ENCODE peak calls at places on chromosomes 2 and 18, in seven cellular contexts. Z is CD8-positive, alpha-beta T cell; F is WTC11; M is CD4-positive, alpha-beta T cell; X is HFFc6; D is left ventricle myocardium inferior; U is astrocyte of the spinal cord. R is an unnamed sample.

GRCh38 chr18:57110295-57110694 is 36.6 kb upstream of the BOD1L2 start:
- DNase-seq in Z (no peak), F (no peak), M (no peak), X (no peak), D (no peak), U (no peak), R (no peak)

GRCh38 chr2:58131191-58132011 is 84.8 kb downstream of the VRK2 start:
- DNase-seq in Z (no peak), F (no peak), M (no peak), X (no peak), D (no peak), U (peak; percentile 74), R (peak; percentile 74)

GRCh38 chr18:32907656-32908441 is 135.0 kb upstream of the KLHL14 start:
- DNase-seq in Z (no peak), F (no peak), M (no peak), X (no peak), D (no peak), U (no peak), R (no peak)

GRCh38 chr2:165793779-165794519 is at the start of gene GALNT3:
- DNase-seq in Z (peak; percentile 57), F (peak; percentile 96), M (peak; percentile 36), X (no peak), D (no peak), U (no peak), R (no peak)

GRCh38 chr2:29747786-29748470 is 173.5 kb downstream of the ALK start:
- DNase-seq in Z (no peak), F (no peak), M (no peak), X (peak; percentile 94), D (no peak), U (peak; percentile 96), R (peak; percentile 41)

GRCh38 chr2:196131949-196132925 is 39.1 kb downstream of the STK17B start:
- DNase-seq in Z (peak; percentile 65), F (peak; percentile 30), M (peak; percentile 49), X (no peak), D (no peak), U (peak; percentile 42), R (peak; percentile 49)

GRCh38 chr2:21981127-21981526 is 857.4 kb downstream of the TDRD15 start:
- DNase-seq in Z (no peak), F (no peak), M (no peak), X (no peak), D (no peak), U (no peak), R (no peak)

GRCh38 chr2:109255594-109255993 is 126.6 kb downstream of the SH3RF3 start:
- DNase-seq in Z (no peak), F (no peak), M (no peak), X (no peak), D (no peak), U (no peak), R (no peak)

GRCh38 chr2:212686285-212686895 is 147.8 kb upstream of the ERBB4 start:
- DNase-seq in Z (peak; percentile 65), F (peak; percentile 56), M (peak; percentile 48), X (peak; percentile 60), D (peak; percentile 33), U (peak; percentile 78), R (peak; percentile 62)

GRCh38 chr2:182814804-182815203 is 51.6 kb downstream of the FRZB start:
- DNase-seq in Z (no peak), F (no peak), M (no peak), X (no peak), D (no peak), U (no peak), R (no peak)

GRCh38 chr18:48036641-48037421 is 106.4 kb upstream of the SMAD2 start:
- DNase-seq in Z (no peak), F (no peak), M (peak; percentile 21), X (no peak), D (no peak), U (no peak), R (no peak)

GRCh38 chr2:230899287-230899686 is 25.8 kb downstream of the GPR55 start:
- DNase-seq in Z (peak; percentile 13), F (no peak), M (peak; percentile 7), X (no peak), D (no peak), U (no peak), R (no peak)

GRCh38 chr2:240369725-240370585 is 65.5 kb upstream of the GPC1 start:
- DNase-seq in Z (no peak), F (no peak), M (no peak), X (peak; percentile 95), D (peak; percentile 82), U (peak; percentile 89), R (peak; percentile 86)

GRCh38 chr2:237229905-237230304 is 144.2 kb downstream of the COPS8 start:
- DNase-seq in Z (no peak), F (no peak), M (no peak), X (no peak), D (no peak), U (no peak), R (no peak)

GRCh38 chr2:12296120-12296519 is 420.6 kb upstream of the TRIB2 start:
- DNase-seq in Z (no peak), F (no peak), M (no peak), X (no peak), D (no peak), U (no peak), R (no peak)

GRCh38 chr2:196959750-196960392 is 33.4 kb upstream of the PGAP1 start:
- DNase-seq in Z (no peak), F (no peak), M (no peak), X (no peak), D (no peak), U (no peak), R (peak; percentile 45)

GRCh38 chr2:112150447-112150846 is 12.3 kb downstream of the FBLN7 start:
- DNase-seq in Z (peak; percentile 7), F (no peak), M (peak; percentile 2), X (peak; percentile 96), D (no peak), U (peak; percentile 59), R (peak; percentile 77)

GRCh38 chr2:237591021-237591370 is 462 bp upstream of the RAB17 start:
- DNase-seq in Z (no peak), F (peak; percentile 85), M (no peak), X (no peak), D (no peak), U (no peak), R (no peak)

GRCh38 chr2:151326532-151326931 is 30.9 kb upstream of the TNFAIP6 start:
- DNase-seq in Z (no peak), F (no peak), M (no peak), X (no peak), D (no peak), U (no peak), R (no peak)

GRCh38 chr18:55301196-55301540 is 286.8 kb downstream of the TCF4 start:
- DNase-seq in Z (no peak), F (no peak), M (no peak), X (no peak), D (no peak), U (peak; percentile 41), R (peak; percentile 40)

GRCh38 chr2:162092656-162093556 is 18.9 kb upstream of the DPP4 start:
- DNase-seq in Z (no peak), F (no peak), M (no peak), X (peak; percentile 89), D (peak; percentile 48), U (peak; percentile 78), R (peak; percentile 98)

GRCh38 chr18:53422896-53423295 is 801.6 kb downstream of the MBD2 start:
- DNase-seq in Z (no peak), F (no peak), M (no peak), X (no peak), D (no peak), U (no peak), R (no peak)

GRCh38 chr2:47479863-47480262 is 76.9 kb downstream of the MSH2 start:
- DNase-seq in Z (no peak), F (no peak), M (no peak), X (no peak), D (no peak), U (no peak), R (no peak)

GRCh38 chr2:57180042-57180567 is 866.5 kb upstream of the VRK2 start:
- DNase-seq in Z (no peak), F (no peak), M (no peak), X (peak; percentile 41), D (no peak), U (peak; percentile 69), R (peak; percentile 42)

DNA sequence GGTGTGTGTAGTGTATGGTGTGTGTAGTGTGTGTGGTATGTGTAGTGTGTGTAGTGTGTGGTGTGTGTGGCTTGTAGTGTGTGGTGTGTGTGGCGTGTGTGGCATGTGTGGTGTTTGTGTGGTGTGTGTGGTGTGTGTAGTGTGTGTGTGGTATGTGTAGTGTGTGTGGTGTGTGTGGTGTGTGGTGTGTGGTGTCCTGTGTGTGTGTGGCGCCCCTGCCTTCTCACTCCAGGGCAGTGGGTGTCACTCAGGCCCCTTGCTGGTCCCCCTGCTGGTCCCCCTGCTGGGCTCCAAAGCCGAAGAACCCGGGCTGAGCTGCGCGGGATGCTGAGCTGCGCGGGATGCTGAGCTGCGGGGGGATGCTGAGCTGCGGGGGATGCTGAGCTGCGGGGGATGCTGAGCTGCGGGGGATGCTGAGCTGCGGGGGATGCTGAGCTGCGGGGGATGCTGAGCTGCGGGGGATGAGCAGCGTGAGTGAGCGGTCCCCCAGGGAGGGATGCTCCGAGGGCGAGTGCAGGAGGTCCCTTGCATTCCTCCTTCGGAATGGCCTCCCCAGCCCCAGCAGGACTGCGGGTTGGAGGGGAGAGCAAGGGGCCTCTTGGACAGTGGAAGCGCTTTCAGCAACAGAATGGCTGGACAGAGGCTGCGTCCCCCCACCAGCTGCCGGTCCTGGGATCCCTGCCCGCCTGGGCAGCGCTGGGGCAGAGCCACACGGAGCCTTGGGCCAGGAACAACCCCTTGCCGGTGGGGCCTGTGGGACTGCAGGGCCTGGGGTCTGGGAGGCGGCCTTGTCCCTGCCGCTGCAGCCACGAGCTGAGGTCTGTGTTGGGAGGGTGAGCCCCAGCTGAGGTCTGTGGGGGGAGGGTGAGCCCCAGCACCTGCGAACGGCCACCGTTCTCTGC is 3.3 kb upstream of the RTP5 start:
- DNase-seq in Z (no peak), F (peak; percentile 57), M (no peak), X (no peak), D (no peak), U (no peak), R (no peak)
- TF ChIP-seq CTCF in Z (no peak), F (no peak), M (no peak), X (no peak), D (no peak), U (no peak), R (no peak)

GRCh38 chr2:207283356-207283755 is 117.6 kb upstream of the KLF7 start:
- DNase-seq in Z (no peak), F (no peak), M (no peak), X (no peak), D (peak; percentile 24), U (no peak), R (no peak)
- TF ChIP-seq CTCF in Z (no peak), F (no peak), M (no peak), X (peak; percentile 26), D (peak; percentile 26), U (no peak), R (peak; percentile 21)

DNA sequence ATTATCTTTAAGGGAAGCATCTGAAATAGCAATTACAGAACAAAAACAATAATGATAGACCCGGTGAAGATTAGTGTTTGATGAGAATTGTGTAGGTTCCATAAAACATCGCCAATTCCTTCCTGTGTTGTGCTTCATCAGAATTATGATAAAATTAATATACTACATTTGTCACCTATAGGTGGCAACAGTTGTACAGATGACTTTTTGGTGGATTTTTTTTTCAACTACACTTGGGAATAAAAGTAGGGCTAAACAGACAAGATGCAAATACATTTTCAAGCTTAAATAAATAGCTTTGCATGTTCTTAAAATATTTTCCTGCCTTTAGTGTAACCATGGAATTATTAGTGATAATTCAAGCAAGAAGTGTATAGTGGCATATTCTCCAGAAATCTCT is 7.0 kb upstream of the LYPD1 start:
- DNase-seq in Z (no peak), F (no peak), M (no peak), X (no peak), D (no peak), U (no peak), R (no peak)
- TF ChIP-seq CTCF in Z (no peak), F (no peak), M (no peak), X (peak; percentile 67), D (peak; percentile 19), U (peak; percentile 2), R (peak; percentile 2)

GRCh38 chr2:66445076-66445724 is 10.3 kb downstream of the MEIS1 start:
- DNase-seq in Z (no peak), F (peak; percentile 60), M (no peak), X (no peak), D (no peak), U (peak; percentile 68), R (peak; percentile 73)
- TF ChIP-seq CTCF in Z (no peak), F (no peak), M (no peak), X (peak; percentile 48), D (peak; percentile 48), U (peak; percentile 45), R (peak; percentile 43)

R was measured in fibroblast of villous mesenchyme.